ENCODE peak calls at places on chromosomes 6 and 20, in seven cellular contexts. One of them, this sample, is unnamed.

GRCh38 chr20:35564905-35565304 is 23.0 kb downstream of the ERGIC3 start:
- DNase-seq in NCI-H1092 treated with DMSO at 0.1 percent for 48 hours: no peak
- DNase-seq in GM04504: no peak
- DNase-seq in NCI-H1930: no peak
- DNase-seq in hypothalamus: no peak
- DNase-seq in neural progenitor cell: no peak
- DNase-seq in activated naive CD8-positive, alpha-beta T cell treated with anti-CD3 and anti-CD28 coated beads, Interleukin-2, amount 50 U/mL, for 24 hours: no peak
- DNase-seq in this sample: no peak

GRCh38 chr6:166721576-166721975 is 94.5 kb upstream of the RPS6KA2 start:
- DNase-seq in NCI-H1092 treated with DMSO at 0.1 percent for 48 hours: no peak
- DNase-seq in GM04504: no peak
- DNase-seq in NCI-H1930: no peak
- DNase-seq in hypothalamus: no peak
- DNase-seq in neural progenitor cell: no peak
- DNase-seq in activated naive CD8-positive, alpha-beta T cell treated with anti-CD3 and anti-CD28 coated beads, Interleukin-2, amount 50 U/mL, for 24 hours: no peak
- DNase-seq in this sample: no peak

GRCh38 chr20:2817891-2818595 is 1.9 kb downstream of the TMEM239 start:
- DNase-seq in NCI-H1092 treated with DMSO at 0.1 percent for 48 hours: no peak
- DNase-seq in GM04504: no peak
- DNase-seq in NCI-H1930: no peak
- DNase-seq in hypothalamus: no peak
- DNase-seq in neural progenitor cell: no peak
- DNase-seq in activated naive CD8-positive, alpha-beta T cell treated with anti-CD3 and anti-CD28 coated beads, Interleukin-2, amount 50 U/mL, for 24 hours: no peak
- DNase-seq in this sample: no peak

GRCh38 chr20:62277253-62277652 is 25.5 kb upstream of the ADRM1 start:
- DNase-seq in NCI-H1092 treated with DMSO at 0.1 percent for 48 hours: no peak
- DNase-seq in GM04504: no peak
- DNase-seq in NCI-H1930: no peak
- DNase-seq in hypothalamus: no peak
- DNase-seq in neural progenitor cell: no peak
- DNase-seq in activated naive CD8-positive, alpha-beta T cell treated with anti-CD3 and anti-CD28 coated beads, Interleukin-2, amount 50 U/mL, for 24 hours: no peak
- DNase-seq in this sample: no peak

GRCh38 chr6:20126789-20127653 is 85.2 kb downstream of the MBOAT1 start:
- DNase-seq in NCI-H1092 treated with DMSO at 0.1 percent for 48 hours: peak
- DNase-seq in GM04504: peak
- DNase-seq in NCI-H1930: peak
- DNase-seq in hypothalamus: peak
- DNase-seq in neural progenitor cell: peak
- DNase-seq in activated naive CD8-positive, alpha-beta T cell treated with anti-CD3 and anti-CD28 coated beads, Interleukin-2, amount 50 U/mL, for 24 hours: peak
- DNase-seq in this sample: peak

GRCh38 chr6:90274481-90275030 is 22.1 kb downstream of the BACH2 start:
- DNase-seq in NCI-H1092 treated with DMSO at 0.1 percent for 48 hours: no peak
- DNase-seq in GM04504: no peak
- DNase-seq in NCI-H1930: no peak
- DNase-seq in hypothalamus: no peak
- DNase-seq in neural progenitor cell: peak
- DNase-seq in activated naive CD8-positive, alpha-beta T cell treated with anti-CD3 and anti-CD28 coated beads, Interleukin-2, amount 50 U/mL, for 24 hours: peak
- DNase-seq in this sample: no peak

GRCh38 chr6:143160008-143160407 is 99.3 kb downstream of the AIG1 start:
- DNase-seq in NCI-H1092 treated with DMSO at 0.1 percent for 48 hours: no peak
- DNase-seq in GM04504: no peak
- DNase-seq in NCI-H1930: no peak
- DNase-seq in hypothalamus: no peak
- DNase-seq in neural progenitor cell: no peak
- DNase-seq in activated naive CD8-positive, alpha-beta T cell treated with anti-CD3 and anti-CD28 coated beads, Interleukin-2, amount 50 U/mL, for 24 hours: no peak
- DNase-seq in this sample: no peak

GRCh38 chr20:14319704-14320103 is 17.7 kb downstream of the FLRT3 start:
- DNase-seq in NCI-H1092 treated with DMSO at 0.1 percent for 48 hours: no peak
- DNase-seq in GM04504: no peak
- DNase-seq in NCI-H1930: no peak
- DNase-seq in hypothalamus: no peak
- DNase-seq in neural progenitor cell: no peak
- DNase-seq in activated naive CD8-positive, alpha-beta T cell treated with anti-CD3 and anti-CD28 coated beads, Interleukin-2, amount 50 U/mL, for 24 hours: no peak
- DNase-seq in this sample: no peak

GRCh38 chr6:28922841-28923317 is 906 bp downstream of the TRIM27 start:
- DNase-seq in NCI-H1092 treated with DMSO at 0.1 percent for 48 hours: peak
- DNase-seq in GM04504: no peak
- DNase-seq in NCI-H1930: no peak
- DNase-seq in hypothalamus: peak
- DNase-seq in neural progenitor cell: peak
- DNase-seq in activated naive CD8-positive, alpha-beta T cell treated with anti-CD3 and anti-CD28 coated beads, Interleukin-2, amount 50 U/mL, for 24 hours: peak
- DNase-seq in this sample: peak

GRCh38 chr20:17460119-17460518 is 71.1 kb downstream of the BFSP1 start:
- DNase-seq in NCI-H1092 treated with DMSO at 0.1 percent for 48 hours: no peak
- DNase-seq in GM04504: no peak
- DNase-seq in NCI-H1930: no peak
- DNase-seq in hypothalamus: no peak
- DNase-seq in neural progenitor cell: no peak
- DNase-seq in activated naive CD8-positive, alpha-beta T cell treated with anti-CD3 and anti-CD28 coated beads, Interleukin-2, amount 50 U/mL, for 24 hours: no peak
- DNase-seq in this sample: no peak

GRCh38 chr6:10014561-10014960 is 400.3 kb downstream of the TFAP2A start:
- DNase-seq in NCI-H1092 treated with DMSO at 0.1 percent for 48 hours: no peak
- DNase-seq in GM04504: peak
- DNase-seq in NCI-H1930: no peak
- DNase-seq in hypothalamus: no peak
- DNase-seq in neural progenitor cell: peak
- DNase-seq in activated naive CD8-positive, alpha-beta T cell treated with anti-CD3 and anti-CD28 coated beads, Interleukin-2, amount 50 U/mL, for 24 hours: no peak
- DNase-seq in this sample: no peak

GRCh38 chr6:7112741-7113313 is 5.1 kb downstream of the RREB1 start:
- DNase-seq in NCI-H1092 treated with DMSO at 0.1 percent for 48 hours: peak
- DNase-seq in GM04504: no peak
- DNase-seq in NCI-H1930: no peak
- DNase-seq in hypothalamus: no peak
- DNase-seq in neural progenitor cell: peak
- DNase-seq in activated naive CD8-positive, alpha-beta T cell treated with anti-CD3 and anti-CD28 coated beads, Interleukin-2, amount 50 U/mL, for 24 hours: peak
- DNase-seq in this sample: peak

GRCh38 chr6:131116755-131117360 is 18.4 kb upstream of the AKAP7 start:
- DNase-seq in NCI-H1092 treated with DMSO at 0.1 percent for 48 hours: no peak
- DNase-seq in GM04504: peak
- DNase-seq in NCI-H1930: no peak
- DNase-seq in hypothalamus: no peak
- DNase-seq in neural progenitor cell: peak
- DNase-seq in activated naive CD8-positive, alpha-beta T cell treated with anti-CD3 and anti-CD28 coated beads, Interleukin-2, amount 50 U/mL, for 24 hours: no peak
- DNase-seq in this sample: peak

GRCh38 chr20:53623454-53624206 is 30.0 kb upstream of the ZNF217 start:
- DNase-seq in NCI-H1092 treated with DMSO at 0.1 percent for 48 hours: no peak
- DNase-seq in GM04504: peak
- DNase-seq in NCI-H1930: peak
- DNase-seq in hypothalamus: peak
- DNase-seq in neural progenitor cell: peak
- DNase-seq in activated naive CD8-positive, alpha-beta T cell treated with anti-CD3 and anti-CD28 coated beads, Interleukin-2, amount 50 U/mL, for 24 hours: peak
- DNase-seq in this sample: peak

GRCh38 chr6:82006027-82006738 is 241.4 kb downstream of the IBTK start:
- DNase-seq in NCI-H1092 treated with DMSO at 0.1 percent for 48 hours: no peak
- DNase-seq in GM04504: no peak
- DNase-seq in NCI-H1930: no peak
- DNase-seq in hypothalamus: no peak
- DNase-seq in neural progenitor cell: peak
- DNase-seq in activated naive CD8-positive, alpha-beta T cell treated with anti-CD3 and anti-CD28 coated beads, Interleukin-2, amount 50 U/mL, for 24 hours: no peak
- DNase-seq in this sample: peak

GRCh38 chr20:57394087-57395082 is 3.2 kb downstream of the RBM38 start:
- DNase-seq in NCI-H1092 treated with DMSO at 0.1 percent for 48 hours: no peak
- DNase-seq in GM04504: no peak
- DNase-seq in NCI-H1930: no peak
- DNase-seq in hypothalamus: no peak
- DNase-seq in neural progenitor cell: no peak
- DNase-seq in activated naive CD8-positive, alpha-beta T cell treated with anti-CD3 and anti-CD28 coated beads, Interleukin-2, amount 50 U/mL, for 24 hours: no peak
- DNase-seq in this sample: no peak

GRCh38 chr6:50720623-50721022 is 7.3 kb downstream of the TFAP2D start:
- DNase-seq in NCI-H1092 treated with DMSO at 0.1 percent for 48 hours: no peak
- DNase-seq in GM04504: no peak
- DNase-seq in NCI-H1930: no peak
- DNase-seq in hypothalamus: no peak
- DNase-seq in neural progenitor cell: peak
- DNase-seq in activated naive CD8-positive, alpha-beta T cell treated with anti-CD3 and anti-CD28 coated beads, Interleukin-2, amount 50 U/mL, for 24 hours: no peak
- DNase-seq in this sample: peak

GRCh38 chr6:10414766-10415592 is at the start of gene TFAP2A:
- DNase-seq in NCI-H1092 treated with DMSO at 0.1 percent for 48 hours: no peak
- DNase-seq in GM04504: no peak
- DNase-seq in NCI-H1930: no peak
- DNase-seq in hypothalamus: no peak
- DNase-seq in neural progenitor cell: peak
- DNase-seq in activated naive CD8-positive, alpha-beta T cell treated with anti-CD3 and anti-CD28 coated beads, Interleukin-2, amount 50 U/mL, for 24 hours: no peak
- DNase-seq in this sample: no peak

GRCh38 chr6:24908555-24908954 is 27.2 kb downstream of the RIPOR2 start:
- DNase-seq in NCI-H1092 treated with DMSO at 0.1 percent for 48 hours: no peak
- DNase-seq in GM04504: peak
- DNase-seq in NCI-H1930: no peak
- DNase-seq in hypothalamus: no peak
- DNase-seq in neural progenitor cell: no peak
- DNase-seq in activated naive CD8-positive, alpha-beta T cell treated with anti-CD3 and anti-CD28 coated beads, Interleukin-2, amount 50 U/mL, for 24 hours: no peak
- DNase-seq in this sample: no peak

GRCh38 chr6:39389372-39389767 is 66.9 kb upstream of the KCNK16 start:
- DNase-seq in NCI-H1092 treated with DMSO at 0.1 percent for 48 hours: peak
- DNase-seq in GM04504: no peak
- DNase-seq in NCI-H1930: no peak
- DNase-seq in hypothalamus: no peak
- DNase-seq in neural progenitor cell: peak
- DNase-seq in activated naive CD8-positive, alpha-beta T cell treated with anti-CD3 and anti-CD28 coated beads, Interleukin-2, amount 50 U/mL, for 24 hours: no peak
- DNase-seq in this sample: no peak

GRCh38 chr20:15045246-15045645 is 707.8 kb upstream of the FLRT3 start:
- DNase-seq in NCI-H1092 treated with DMSO at 0.1 percent for 48 hours: no peak
- DNase-seq in GM04504: peak
- DNase-seq in NCI-H1930: no peak
- DNase-seq in hypothalamus: no peak
- DNase-seq in neural progenitor cell: no peak
- DNase-seq in activated naive CD8-positive, alpha-beta T cell treated with anti-CD3 and anti-CD28 coated beads, Interleukin-2, amount 50 U/mL, for 24 hours: no peak
- DNase-seq in this sample: no peak

GRCh38 chr20:17611540-17612286 is 41.8 kb downstream of the DSTN start:
- DNase-seq in NCI-H1092 treated with DMSO at 0.1 percent for 48 hours: no peak
- DNase-seq in GM04504: no peak
- DNase-seq in NCI-H1930: no peak
- DNase-seq in hypothalamus: no peak
- DNase-seq in neural progenitor cell: peak
- DNase-seq in activated naive CD8-positive, alpha-beta T cell treated with anti-CD3 and anti-CD28 coated beads, Interleukin-2, amount 50 U/mL, for 24 hours: no peak
- DNase-seq in this sample: no peak

GRCh38 chr6:157534134-157534871 is 153.3 kb downstream of the ZDHHC14 start:
- DNase-seq in NCI-H1092 treated with DMSO at 0.1 percent for 48 hours: no peak
- DNase-seq in GM04504: no peak
- DNase-seq in NCI-H1930: no peak
- DNase-seq in hypothalamus: no peak
- DNase-seq in neural progenitor cell: no peak
- DNase-seq in activated naive CD8-positive, alpha-beta T cell treated with anti-CD3 and anti-CD28 coated beads, Interleukin-2, amount 50 U/mL, for 24 hours: no peak
- DNase-seq in this sample: no peak

GRCh38 chr6:121780325-121781313 is 345.2 kb downstream of the GJA1 start:
- DNase-seq in NCI-H1092 treated with DMSO at 0.1 percent for 48 hours: no peak
- DNase-seq in GM04504: peak
- DNase-seq in NCI-H1930: no peak
- DNase-seq in hypothalamus: no peak
- DNase-seq in neural progenitor cell: no peak
- DNase-seq in activated naive CD8-positive, alpha-beta T cell treated with anti-CD3 and anti-CD28 coated beads, Interleukin-2, amount 50 U/mL, for 24 hours: no peak
- DNase-seq in this sample: peak

GRCh38 chr20:24935786-24936525 is 13.1 kb upstream of the CST7 start:
- DNase-seq in NCI-H1092 treated with DMSO at 0.1 percent for 48 hours: no peak
- DNase-seq in GM04504: no peak
- DNase-seq in NCI-H1930: no peak
- DNase-seq in hypothalamus: no peak
- DNase-seq in neural progenitor cell: no peak
- DNase-seq in activated naive CD8-positive, alpha-beta T cell treated with anti-CD3 and anti-CD28 coated beads, Interleukin-2, amount 50 U/mL, for 24 hours: no peak
- DNase-seq in this sample: no peak

GRCh38 chr6:15063253-15063853 is 182.5 kb upstream of the JARID2 start:
- DNase-seq in NCI-H1092 treated with DMSO at 0.1 percent for 48 hours: no peak
- DNase-seq in GM04504: no peak
- DNase-seq in NCI-H1930: no peak
- DNase-seq in hypothalamus: no peak
- DNase-seq in neural progenitor cell: no peak
- DNase-seq in activated naive CD8-positive, alpha-beta T cell treated with anti-CD3 and anti-CD28 coated beads, Interleukin-2, amount 50 U/mL, for 24 hours: no peak
- DNase-seq in this sample: peak

GRCh38 chr20:10076126-10077080 is 41.6 kb downstream of the ANKEF1 start:
- DNase-seq in NCI-H1092 treated with DMSO at 0.1 percent for 48 hours: no peak
- DNase-seq in GM04504: no peak
- DNase-seq in NCI-H1930: no peak
- DNase-seq in hypothalamus: no peak
- DNase-seq in neural progenitor cell: no peak
- DNase-seq in activated naive CD8-positive, alpha-beta T cell treated with anti-CD3 and anti-CD28 coated beads, Interleukin-2, amount 50 U/mL, for 24 hours: no peak
- DNase-seq in this sample: peak

GRCh38 chr6:35718911-35719381 is 17.9 kb upstream of the ARMC12 start:
- DNase-seq in NCI-H1092 treated with DMSO at 0.1 percent for 48 hours: no peak
- DNase-seq in GM04504: no peak
- DNase-seq in NCI-H1930: no peak
- DNase-seq in hypothalamus: no peak
- DNase-seq in neural progenitor cell: no peak
- DNase-seq in activated naive CD8-positive, alpha-beta T cell treated with anti-CD3 and anti-CD28 coated beads, Interleukin-2, amount 50 U/mL, for 24 hours: peak
- DNase-seq in this sample: peak

GRCh38 chr6:129312865-129313264 is 397.1 kb downstream of the ARHGAP18 start:
- DNase-seq in NCI-H1092 treated with DMSO at 0.1 percent for 48 hours: no peak
- DNase-seq in GM04504: peak
- DNase-seq in NCI-H1930: no peak
- DNase-seq in hypothalamus: no peak
- DNase-seq in neural progenitor cell: no peak
- DNase-seq in activated naive CD8-positive, alpha-beta T cell treated with anti-CD3 and anti-CD28 coated beads, Interleukin-2, amount 50 U/mL, for 24 hours: no peak
- DNase-seq in this sample: no peak

GRCh38 chr6:98644063-98644462 is 190.3 kb upstream of the POU3F2 start:
- DNase-seq in NCI-H1092 treated with DMSO at 0.1 percent for 48 hours: no peak
- DNase-seq in GM04504: no peak
- DNase-seq in NCI-H1930: no peak
- DNase-seq in hypothalamus: no peak
- DNase-seq in neural progenitor cell: peak
- DNase-seq in activated naive CD8-positive, alpha-beta T cell treated with anti-CD3 and anti-CD28 coated beads, Interleukin-2, amount 50 U/mL, for 24 hours: no peak
- DNase-seq in this sample: no peak

GRCh38 chr6:169950558-169950957 is 199.1 kb downstream of the ERMARD start:
- DNase-seq in NCI-H1092 treated with DMSO at 0.1 percent for 48 hours: peak
- DNase-seq in GM04504: no peak
- DNase-seq in NCI-H1930: no peak
- DNase-seq in hypothalamus: no peak
- DNase-seq in neural progenitor cell: peak
- DNase-seq in activated naive CD8-positive, alpha-beta T cell treated with anti-CD3 and anti-CD28 coated beads, Interleukin-2, amount 50 U/mL, for 24 hours: no peak
- DNase-seq in this sample: peak

GRCh38 chr6:166515072-166515810 is 71.2 kb downstream of the RAMACL start:
- DNase-seq in NCI-H1092 treated with DMSO at 0.1 percent for 48 hours: no peak
- DNase-seq in GM04504: peak
- DNase-seq in NCI-H1930: no peak
- DNase-seq in hypothalamus: no peak
- DNase-seq in neural progenitor cell: no peak
- DNase-seq in activated naive CD8-positive, alpha-beta T cell treated with anti-CD3 and anti-CD28 coated beads, Interleukin-2, amount 50 U/mL, for 24 hours: peak
- DNase-seq in this sample: peak

GRCh38 chr6:110646419-110646698 is 168.9 kb downstream of the CDK19 start:
- DNase-seq in NCI-H1092 treated with DMSO at 0.1 percent for 48 hours: no peak
- DNase-seq in GM04504: no peak
- DNase-seq in NCI-H1930: no peak
- DNase-seq in hypothalamus: no peak
- DNase-seq in neural progenitor cell: no peak
- DNase-seq in activated naive CD8-positive, alpha-beta T cell treated with anti-CD3 and anti-CD28 coated beads, Interleukin-2, amount 50 U/mL, for 24 hours: no peak
- DNase-seq in this sample: no peak

GRCh38 chr20:61333484-61334108 is 81.5 kb downstream of the CDH4 start:
- DNase-seq in NCI-H1092 treated with DMSO at 0.1 percent for 48 hours: no peak
- DNase-seq in GM04504: no peak
- DNase-seq in NCI-H1930: no peak
- DNase-seq in hypothalamus: no peak
- DNase-seq in neural progenitor cell: no peak
- DNase-seq in activated naive CD8-positive, alpha-beta T cell treated with anti-CD3 and anti-CD28 coated beads, Interleukin-2, amount 50 U/mL, for 24 hours: no peak
- DNase-seq in this sample: no peak

This sample was measured in NB4.